ENCODE peak calls at places on chromosomes 11 and 22, in ten cellular contexts. I is epithelial cell of esophagus; Y is activated CD4-positive, alpha-beta T cell treated with anti-CD3 and anti-CD28 coated beads for 24 hours; L is smooth muscle cell of the brain vasculature; T is GM20000; W is mucosa of gallbladder; U is CD8-positive, alpha-beta memory T cell; R is substantia nigra; J is HS-5; C is stimulated activated CD4-positive, alpha-beta T cell treated with anti-CD3 and anti-CD28 coated beads, Interleukin-15, amount 100 ng/mL, for 1 hour. H is an unnamed sample.

GRCh38 chr22:35568751-35569725 is 28.4 kb downstream of the RASD2 start:
- DNase-seq in I (peak; percentile 62), Y (no peak), L (no peak), T (no peak), W (no peak), U (no peak), R (no peak), J (peak; percentile 52), C (no peak), H (peak; percentile 10)

GRCh38 chr11:118060081-118060661 is 16.7 kb upstream of the TMPRSS4 start:
- DNase-seq in I (no peak), Y (no peak), L (no peak), T (no peak), W (no peak), U (no peak), R (no peak), J (no peak), C (no peak), H (no peak)

GRCh38 chr11:47591764-47592163 is 2.4 kb downstream of the C1QTNF4 start:
- DNase-seq in I (no peak), Y (no peak), L (no peak), T (peak; percentile 69), W (no peak), U (no peak), R (no peak), J (no peak), C (no peak), H (no peak)

GRCh38 chr22:20550851-20551744 is 43.7 kb downstream of the MED15 start:
- DNase-seq in I (peak; percentile 24), Y (no peak), L (no peak), T (peak; percentile 32), W (peak; percentile 38), U (peak; percentile 80), R (no peak), J (no peak), C (peak; percentile 43), H (no peak)

GRCh38 chr22:35460678-35461077 is 60.7 kb downstream of the MCM5 start:
- DNase-seq in I (no peak), Y (no peak), L (no peak), T (no peak), W (no peak), U (no peak), R (no peak), J (no peak), C (no peak), H (no peak)

GRCh38 chr11:70833554-70833953 is 418.8 kb downstream of the SHANK2 start:
- DNase-seq in I (no peak), Y (no peak), L (no peak), T (no peak), W (no peak), U (no peak), R (no peak), J (no peak), C (no peak), H (no peak)

GRCh38 chr11:2519879-2520735 is 75.3 kb downstream of the KCNQ1 start:
- DNase-seq in I (no peak), Y (no peak), L (no peak), T (no peak), W (peak; percentile 9), U (no peak), R (no peak), J (no peak), C (no peak), H (no peak)

GRCh38 chr11:13311570-13311969 is 34.0 kb downstream of the BMAL1 start:
- DNase-seq in I (peak; percentile 79), Y (no peak), L (no peak), T (no peak), W (no peak), U (no peak), R (no peak), J (no peak), C (no peak), H (no peak)

GRCh38 chr11:80855975-80856524 is 1415.2 kb upstream of the TENM4 start:
- DNase-seq in I (peak; percentile 76), Y (no peak), L (no peak), T (no peak), W (no peak), U (no peak), R (no peak), J (peak; percentile 50), C (no peak), H (no peak)

GRCh38 chr11:130431337-130431773 is 2.9 kb upstream of the ADAMTS8 start:
- DNase-seq in I (peak; percentile 77), Y (peak; percentile 68), L (peak; percentile 57), T (peak; percentile 85), W (peak; percentile 73), U (peak; percentile 40), R (no peak), J (no peak), C (peak; percentile 46), H (no peak)

GRCh38 chr11:130609121-130610035 is 160.9 kb downstream of the ADAMTS15 start:
- DNase-seq in I (peak; percentile 56), Y (no peak), L (no peak), T (no peak), W (peak; percentile 70), U (no peak), R (no peak), J (no peak), C (no peak), H (no peak)

GRCh38 chr22:39434721-39435120 is 22.1 kb upstream of the MGAT3 start:
- DNase-seq in I (no peak), Y (no peak), L (no peak), T (no peak), W (no peak), U (no peak), R (no peak), J (no peak), C (no peak), H (no peak)

GRCh38 chr11:67239795-67240574 is 26.3 kb upstream of the GRK2 start:
- DNase-seq in I (peak; percentile 100), Y (peak; percentile 91), L (peak; percentile 93), T (peak; percentile 92), W (peak; percentile 98), U (peak; percentile 97), R (peak; percentile 93), J (peak; percentile 93), C (peak; percentile 86), H (peak; percentile 99)

GRCh38 chr11:101133190-101133589 is 3.6 kb upstream of the PGR start:
- DNase-seq in I (no peak), Y (no peak), L (no peak), T (no peak), W (no peak), U (no peak), R (no peak), J (peak; percentile 33), C (no peak), H (no peak)

GRCh38 chr11:17846852-17847453 is 112.4 kb downstream of the KCNC1 start:
- DNase-seq in I (peak; percentile 56), Y (no peak), L (no peak), T (no peak), W (no peak), U (no peak), R (no peak), J (no peak), C (no peak), H (no peak)

GRCh38 chr11:57649826-57650738 is at the start of gene YPEL4:
- DNase-seq in I (peak; percentile 75), Y (peak; percentile 40), L (no peak), T (peak; percentile 61), W (no peak), U (peak; percentile 74), R (peak; percentile 47), J (no peak), C (no peak), H (no peak)

GRCh38 chr11:128026596-128026995 is 560.8 kb downstream of the ETS1 start:
- DNase-seq in I (peak; percentile 97), Y (no peak), L (no peak), T (no peak), W (no peak), U (no peak), R (no peak), J (peak; percentile 97), C (no peak), H (peak; percentile 93)

GRCh38 chr22:47275479-47276218 is 513.2 kb downstream of the TBC1D22A start:
- DNase-seq in I (no peak), Y (no peak), L (peak; percentile 12), T (no peak), W (no peak), U (no peak), R (no peak), J (no peak), C (no peak), H (no peak)

GRCh38 chr11:116807601-116808261 is 15.4 kb downstream of the APOA4 start:
- DNase-seq in I (no peak), Y (no peak), L (no peak), T (no peak), W (no peak), U (no peak), R (no peak), J (no peak), C (no peak), H (no peak)

GRCh38 chr11:12280838-12281565 is 96.4 kb upstream of the PARVA start:
- DNase-seq in I (peak; percentile 52), Y (no peak), L (no peak), T (no peak), W (no peak), U (no peak), R (no peak), J (no peak), C (no peak), H (no peak)

GRCh38 chr11:120184946-120185677 is 25.7 kb upstream of the OAF start:
- DNase-seq in I (no peak), Y (no peak), L (no peak), T (no peak), W (peak; percentile 85), U (no peak), R (no peak), J (no peak), C (no peak), H (no peak)

GRCh38 chr11:63491240-63491587 is 247 bp upstream of the PLAAT5 start:
- DNase-seq in I (no peak), Y (no peak), L (no peak), T (no peak), W (no peak), U (no peak), R (no peak), J (no peak), C (no peak), H (no peak)

GRCh38 chr22:39130892-39131855 is 21.3 kb downstream of the CBX7 start:
- DNase-seq in I (no peak), Y (no peak), L (no peak), T (no peak), W (no peak), U (no peak), R (no peak), J (no peak), C (no peak), H (no peak)

GRCh38 chr11:128776088-128776433 is 82.2 kb downstream of the FLI1 start:
- DNase-seq in I (no peak), Y (no peak), L (no peak), T (no peak), W (no peak), U (no peak), R (no peak), J (no peak), C (no peak), H (no peak)

GRCh38 chr11:27291302-27291889 is 71.6 kb downstream of the CCDC34 start:
- DNase-seq in I (peak; percentile 91), Y (no peak), L (no peak), T (no peak), W (peak; percentile 15), U (no peak), R (no peak), J (no peak), C (no peak), H (no peak)

GRCh38 chr11:124762077-124762623 is at the start of gene ESAM:
- DNase-seq in I (no peak), Y (peak; percentile 57), L (no peak), T (peak; percentile 96), W (no peak), U (peak; percentile 60), R (no peak), J (no peak), C (peak; percentile 50), H (no peak)

GRCh38 chr11:9060700-9061111 is 30.7 kb downstream of the SCUBE2 start:
- DNase-seq in I (peak; percentile 29), Y (peak; percentile 49), L (no peak), T (peak; percentile 73), W (no peak), U (no peak), R (no peak), J (no peak), C (peak; percentile 17), H (no peak)

GRCh38 chr22:41948142-41948541 is 1.2 kb upstream of the CENPM start:
- DNase-seq in I (no peak), Y (no peak), L (no peak), T (no peak), W (no peak), U (no peak), R (no peak), J (no peak), C (no peak), H (no peak)